ENCODE peak calls at places on chromosome 15, in four cellular contexts. H is GM12878, D is K562, W is SK-N-SH. M is an unnamed sample.

GRCh38 chr15:70152070-70152480 is 54.4 kb upstream of the TLE3 start:
- DNase-seq in W (no peak), D (no peak), H (no peak), M (no peak)

GRCh38 chr15:60973637-60974415 is 255.3 kb downstream of the RORA start:
- DNase-seq in W (no peak), D (no peak), H (no peak), M (no peak)

GRCh38 chr15:29452881-29453731 is 183.5 kb upstream of the NSMCE3 start:
- DNase-seq in W (no peak), H (no peak), D (no peak), M (no peak)

GRCh38 chr15:52922871-52923270 is 132.7 kb upstream of the ONECUT1 start:
- DNase-seq in D (no peak), H (no peak), W (no peak), M (no peak)

GRCh38 chr15:76380249-76380648 is 43.7 kb downstream of the ISL2 start:
- DNase-seq in D (no peak), W (no peak), H (no peak), M (no peak)

GRCh38 chr15:51866751-51867150 is 37.3 kb downstream of the TMOD3 start:
- DNase-seq in H (no peak), W (no peak), D (no peak), M (no peak)

GRCh38 chr15:92907229-92907628 is 7.1 kb downstream of the CHD2 start:
- DNase-seq in W (no peak), H (no peak), D (no peak), M (no peak)

GRCh38 chr15:52790166-52790708 is at the start of gene ONECUT1:
- DNase-seq in H (no peak), W (peak), D (peak), M (peak)

GRCh38 chr15:66620744-66621344 is 55.0 kb upstream of the LCTL start:
- DNase-seq in H (no peak), W (no peak), D (no peak), M (no peak)

GRCh38 chr15:65130941-65131340 is 2.7 kb downstream of the PDCD7 start:
- DNase-seq in W (no peak), D (no peak), H (no peak), M (no peak)

GRCh38 chr15:70025413-70026296 is 72.1 kb downstream of the TLE3 start:
- DNase-seq in W (no peak), D (no peak), H (no peak), M (no peak)

GRCh38 chr15:32688151-32688639 is 29.6 kb upstream of the GREM1 start:
- DNase-seq in H (no peak), D (no peak), W (no peak), M (no peak)

GRCh38 chr15:101723161-101723873 is 956 bp downstream of the TARS3 start:
- DNase-seq in H (peak), D (no peak), W (peak), M (no peak)

GRCh38 chr15:65363766-65364165 is 14.0 kb downstream of the IGDCC3 start:
- DNase-seq in H (no peak), W (no peak), D (no peak), M (no peak)

DNA sequence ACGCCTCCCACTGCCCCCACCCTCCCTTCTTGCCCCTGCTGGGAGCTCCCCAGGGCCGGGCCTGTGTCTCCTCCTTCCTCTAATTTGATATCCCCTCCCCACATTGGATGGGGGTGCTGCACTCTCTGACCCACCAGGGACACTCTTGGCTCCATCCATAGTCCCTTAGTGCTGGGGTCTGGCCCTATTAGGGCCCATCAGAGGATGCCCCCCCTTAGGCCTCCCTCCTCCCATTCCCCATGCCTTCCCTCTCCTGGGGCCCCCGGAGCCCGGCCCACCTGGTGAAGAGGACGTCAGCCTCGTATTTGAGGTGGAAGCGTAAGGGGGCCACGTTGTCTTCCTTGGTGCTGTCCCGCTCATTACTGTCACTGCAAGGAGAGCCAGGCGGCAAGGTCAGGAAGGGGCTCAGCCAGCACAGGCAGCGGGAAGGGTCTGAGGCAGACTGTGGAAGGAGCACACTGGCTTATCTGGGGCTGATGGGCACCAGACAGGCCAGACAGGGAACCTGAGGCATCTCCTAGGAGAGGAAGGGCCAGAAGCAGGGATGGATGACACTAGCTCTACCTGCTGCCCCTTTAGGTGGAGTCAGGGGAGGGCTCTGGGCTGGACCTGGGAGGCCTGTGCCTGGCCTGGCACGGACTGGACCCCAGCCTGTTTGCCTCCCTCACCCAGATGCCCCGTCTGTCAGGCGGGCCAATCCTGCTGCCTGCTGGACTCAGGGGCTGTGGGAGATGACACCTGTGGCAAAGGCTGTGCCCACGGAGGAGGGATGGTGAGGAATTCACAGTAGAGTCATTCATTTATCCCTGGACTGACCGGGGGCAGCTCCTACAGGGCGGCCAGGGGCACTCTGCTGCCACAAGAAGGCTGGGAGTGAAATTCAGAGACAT is 36.2 kb downstream of the FEM1B start:
- DNase-seq in D (no peak), H (no peak), W (peak), M (no peak)
- TF ChIP-seq NRF1 in D (no peak), H (no peak), W (no peak), M (no peak)

DNA sequence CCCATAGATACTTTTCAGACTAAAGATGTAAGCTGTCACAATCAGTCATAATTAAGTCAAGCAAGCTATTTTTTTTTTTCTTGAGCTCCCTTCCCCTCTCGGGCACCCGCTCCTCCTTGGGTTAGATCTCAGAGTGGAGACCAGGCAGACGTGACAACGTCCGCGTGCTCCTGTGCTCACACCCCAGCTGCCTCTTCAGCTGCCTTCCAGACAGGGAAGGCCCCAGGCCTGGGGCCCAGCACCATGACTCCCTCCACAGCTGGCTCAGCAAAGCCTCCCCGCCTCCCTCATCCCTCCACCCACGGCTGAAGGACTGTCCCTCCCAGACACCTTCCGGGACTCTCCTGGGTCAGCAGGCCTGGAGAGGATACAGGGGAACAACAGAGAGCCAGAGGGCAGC is 87.9 kb upstream of the LINGO1 start:
- DNase-seq in H (no peak), W (peak), D (no peak), M (no peak)
- TF ChIP-seq NRF1 in H (no peak), W (no peak), D (no peak), M (no peak)

DNA sequence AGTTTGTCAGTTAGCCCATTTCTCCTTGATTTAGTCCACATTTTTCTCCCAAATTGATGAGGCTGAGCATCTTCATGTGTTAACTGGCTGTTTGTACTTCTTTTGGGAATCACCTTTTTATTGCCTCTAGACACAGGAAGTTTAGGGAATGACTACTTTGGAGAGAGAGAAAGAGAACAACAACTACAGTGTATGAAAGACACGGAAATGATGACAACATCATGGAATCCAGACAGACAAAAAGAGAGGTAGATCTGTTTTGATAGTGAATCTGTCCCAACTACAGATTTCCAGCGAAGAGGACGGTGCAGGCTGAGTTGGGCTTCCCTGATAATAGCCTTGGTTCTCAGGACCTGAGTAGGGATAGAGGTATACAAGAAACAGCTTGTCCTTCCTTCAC is 24.6 kb downstream of the TTC23 start:
- DNase-seq in W (no peak), H (no peak), D (no peak), M (no peak)
- TF ChIP-seq NRF1 in W (no peak), H (no peak), D (no peak), M (no peak)

GRCh38 chr15:100049936-100050876 is 291.6 kb downstream of the ADAMTS17 start:
- DNase-seq in D (no peak), H (no peak), W (no peak), M (no peak)
- TF ChIP-seq NRF1 in D (no peak), H (no peak), W (no peak), M (no peak)

GRCh38 chr15:77909131-77909940 is 168.2 kb downstream of the TBC1D2B start:
- DNase-seq in H (no peak), D (no peak), W (no peak), M (no peak)

GRCh38 chr15:77904901-77905300 is 172.6 kb downstream of the TBC1D2B start:
- DNase-seq in W (no peak), D (no peak), H (no peak), M (no peak)

GRCh38 chr15:77904436-77904821 is 173.1 kb downstream of the TBC1D2B start:
- DNase-seq in W (no peak), D (no peak), H (no peak), M (no peak)

GRCh38 chr15:77905301-77905920 is 172.1 kb downstream of the TBC1D2B start:
- DNase-seq in W (no peak), H (no peak), D (no peak), M (no peak)

DNA sequence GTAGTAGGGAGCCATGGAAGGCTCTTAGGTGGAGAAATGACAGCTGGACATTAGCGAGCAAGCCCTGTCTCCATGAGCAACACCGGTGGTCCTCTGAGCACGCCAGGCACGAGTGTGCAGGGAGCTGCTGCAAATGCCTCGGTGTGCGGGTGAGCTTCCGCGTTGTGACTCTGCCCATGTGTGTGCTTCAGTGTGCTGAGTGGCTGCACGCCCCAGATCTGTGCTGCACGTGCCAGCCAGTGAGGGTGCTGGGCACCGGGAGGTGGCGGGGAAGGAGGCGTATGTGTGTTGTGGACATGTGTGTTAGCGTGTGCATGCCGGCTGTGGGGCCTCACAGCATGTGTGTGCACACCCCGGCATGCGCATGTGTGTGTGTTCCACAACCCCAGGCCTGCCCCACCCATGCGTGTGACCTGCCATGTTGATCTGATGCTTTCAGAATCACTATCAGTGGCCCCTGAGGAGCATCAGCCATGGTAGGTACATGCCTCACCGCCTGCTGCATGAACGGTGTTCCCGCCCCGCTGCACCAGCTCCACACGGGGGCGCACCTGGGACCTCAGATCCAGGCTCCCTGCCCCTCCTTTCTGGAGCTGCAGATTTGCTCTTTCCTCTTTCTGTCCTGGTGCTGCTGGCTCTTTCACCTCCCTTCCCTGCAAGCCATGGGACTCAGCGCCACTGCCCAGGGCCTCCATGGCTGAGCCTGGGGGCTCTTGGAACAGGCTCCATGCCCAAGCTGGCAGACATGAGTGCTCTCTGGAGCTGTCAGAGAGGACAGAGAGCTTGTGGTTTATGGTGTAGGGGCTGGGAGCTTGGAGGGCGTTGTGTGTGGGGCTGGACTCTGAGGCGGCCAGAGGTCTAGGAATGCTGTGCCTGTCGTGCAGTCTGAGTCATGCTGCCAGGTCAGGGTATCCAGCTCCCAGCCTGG is 169.4 kb downstream of the TBC1D2B start:
- DNase-seq in H (no peak), W (no peak), D (peak), M (no peak)
- TF ChIP-seq NRF1 in H (no peak), W (no peak), D (peak), M (no peak)

DNA sequence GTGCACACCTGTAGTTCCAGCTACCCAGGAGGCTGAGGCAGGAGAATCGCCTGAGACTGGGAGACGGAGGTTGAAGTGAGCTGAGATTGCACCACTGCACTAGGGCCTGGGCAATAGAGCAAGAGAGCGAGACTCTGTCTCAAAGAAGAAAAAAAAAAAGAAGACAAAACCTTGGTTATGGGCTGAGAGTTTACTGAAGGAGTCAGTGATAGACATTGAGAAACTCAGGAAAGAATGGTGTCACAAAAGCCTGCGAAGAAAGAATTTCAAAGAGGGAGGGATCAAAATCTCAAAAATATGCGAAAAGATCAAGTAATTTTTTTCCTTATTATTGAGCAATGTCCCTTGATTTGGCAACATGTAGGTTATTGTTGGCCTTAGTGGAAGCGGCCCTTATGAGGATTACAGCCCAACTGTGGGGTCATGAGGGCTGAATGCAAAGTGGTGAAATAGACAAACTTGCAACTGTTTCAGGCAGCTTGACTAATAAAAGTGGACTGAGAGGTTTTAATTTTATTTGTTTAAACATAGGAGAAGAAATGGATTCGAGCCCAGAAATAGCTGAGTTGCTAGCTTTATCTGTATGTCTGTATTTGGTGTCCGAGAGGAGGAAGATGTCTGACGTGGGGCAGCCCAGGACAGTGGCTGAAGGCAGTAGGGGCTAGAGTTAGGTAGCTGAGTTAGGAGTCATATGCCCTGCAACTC is 18.8 kb upstream of the CELF6 start:
- DNase-seq in D (no peak), W (no peak), H (no peak), M (no peak)
- TF ChIP-seq NRF1 in D (no peak), W (no peak), H (no peak), M (no peak)

DNA sequence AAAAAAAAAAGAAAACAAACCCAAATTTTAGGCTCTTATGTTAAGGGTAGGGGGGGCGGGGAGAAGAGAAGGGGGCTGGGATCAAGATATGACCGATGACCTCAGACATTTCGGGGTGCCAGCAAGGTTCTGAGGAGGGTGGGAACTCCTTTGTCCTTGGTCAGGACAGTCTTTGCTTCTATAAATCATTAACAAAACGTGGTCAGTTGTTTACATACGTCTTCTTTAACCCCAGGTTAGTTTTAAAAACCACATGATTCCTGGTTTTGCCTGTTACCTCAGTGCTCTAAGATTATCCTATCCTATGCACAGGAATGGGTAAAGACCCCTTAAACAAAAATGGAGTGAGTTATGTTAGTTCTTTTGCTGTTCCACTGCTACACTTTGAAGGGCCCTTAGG is 285.5 kb downstream of the GABRG3 start:
- DNase-seq in D (no peak), W (no peak), H (no peak), M (no peak)
- TF ChIP-seq NRF1 in D (no peak), W (no peak), H (no peak), M (no peak)

DNA sequence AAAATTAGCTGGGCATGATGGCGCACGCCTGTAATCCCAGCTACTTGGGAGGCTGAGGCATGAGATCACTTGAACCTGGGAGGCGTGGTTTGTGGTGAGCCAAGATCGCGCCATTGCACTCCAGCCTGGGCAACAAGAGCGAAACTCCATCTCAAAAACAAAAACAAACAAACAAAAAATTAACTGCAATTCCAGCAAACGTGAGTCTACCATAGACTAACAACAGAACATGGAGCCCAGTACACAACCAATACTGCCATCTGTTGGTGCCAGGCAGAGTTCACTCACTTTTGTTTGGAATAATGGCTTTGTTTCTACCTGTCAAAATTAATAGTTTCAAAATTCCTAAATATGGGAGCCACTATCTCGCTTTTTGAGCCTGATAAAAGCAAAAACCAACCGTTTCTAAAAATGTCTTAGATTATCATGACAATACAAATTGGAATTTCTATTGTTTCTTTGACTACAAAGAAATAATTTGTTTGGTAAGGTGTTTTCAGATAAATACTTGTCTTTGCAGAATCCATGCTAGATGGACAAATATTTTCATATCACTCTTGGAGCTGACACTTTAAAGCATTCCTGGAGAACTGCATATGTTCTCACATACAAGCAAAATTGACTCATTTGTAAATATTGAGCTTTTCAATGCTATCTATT is 45.0 kb downstream of the GPR176 start:
- DNase-seq in D (no peak), W (peak), H (no peak), M (no peak)
- TF ChIP-seq NRF1 in D (no peak), W (no peak), H (no peak), M (no peak)

GRCh38 chr15:57504599-57504940 is 87.1 kb upstream of the MYZAP start:
- DNase-seq in D (no peak), W (no peak), H (no peak), M (no peak)
- TF ChIP-seq NRF1 in D (no peak), W (no peak), H (no peak), M (no peak)

M was measured in H1.